ENCODE peak calls at places on chromosomes 3 and 15, in six cellular contexts. H is AG04450, V is T-helper 1 cell, K is GM20000, B is HFF-Myc, J is fibroblast of lung. Y is an unnamed sample.

GRCh38 chr3:164479978-164480377 is 598.3 kb downstream of the SI start:
- DNase-seq in H (no peak), K (no peak), J (no peak), B (no peak), V (no peak), Y (no peak)

GRCh38 chr3:127374626-127375010 is 86.8 kb upstream of the PRR20G start:
- DNase-seq in K (no peak), J (no peak), B (no peak), V (no peak), H (no peak), Y (no peak)

GRCh38 chr3:69212411-69213160 is 90.2 kb upstream of the LMOD3 start:
- DNase-seq in J (peak; percentile 87), K (peak; percentile 7), H (no peak), B (peak; percentile 19), V (no peak), Y (peak; percentile 20)

GRCh38 chr15:57237282-57237642 is 139.0 kb upstream of the CGNL1 start:
- DNase-seq in J (no peak), V (no peak), B (no peak), H (no peak), K (no peak), Y (no peak)

GRCh38 chr15:29682361-29682760 is 139.9 kb downstream of the TJP1 start:
- DNase-seq in V (no peak), B (no peak), K (no peak), H (no peak), J (no peak), Y (no peak)

GRCh38 chr3:20141306-20141705 is 44.7 kb downstream of the SGO1 start:
- DNase-seq in B (no peak), K (no peak), J (no peak), H (no peak), V (no peak), Y (no peak)

GRCh38 chr3:113804701-113805100 is 33.9 kb upstream of the GRAMD1C start:
- DNase-seq in V (no peak), B (no peak), J (no peak), H (no peak), K (no peak), Y (no peak)

GRCh38 chr3:11244131-11244677 is 28.0 kb upstream of the ATG7 start:
- DNase-seq in H (no peak), V (no peak), B (no peak), K (no peak), J (peak; percentile 36), Y (no peak)

GRCh38 chr3:8962226-8962861 is 928 bp downstream of the RAD18 start:
- DNase-seq in B (no peak), J (peak; percentile 24), V (no peak), H (no peak), K (no peak), Y (no peak)

GRCh38 chr3:11820540-11821041 is 26.1 kb downstream of the TAMM41 start:
- DNase-seq in B (peak; percentile 72), J (peak; percentile 53), H (no peak), V (no peak), K (peak; percentile 22), Y (peak; percentile 42)

GRCh38 chr3:45496550-45496949 is 98.0 kb upstream of the LIMD1 start:
- DNase-seq in J (no peak), K (no peak), H (no peak), B (no peak), V (no peak), Y (no peak)

GRCh38 chr3:133410191-133410892 is 10.5 kb downstream of the BFSP2 start:
- DNase-seq in B (no peak), V (no peak), J (no peak), K (no peak), H (no peak), Y (no peak)

GRCh38 chr3:60636846-60637245 is 614.4 kb downstream of the FHIT start:
- DNase-seq in K (no peak), B (no peak), J (peak; percentile 70), V (no peak), H (no peak), Y (no peak)

GRCh38 chr15:86066174-86066829 is 13.4 kb upstream of the AGBL1 start:
- DNase-seq in B (no peak), V (no peak), J (no peak), K (no peak), H (no peak), Y (no peak)

GRCh38 chr3:139597947-139598346 is 58.4 kb upstream of the RBP1 start:
- DNase-seq in K (no peak), V (no peak), H (no peak), B (no peak), J (no peak), Y (no peak)

GRCh38 chr15:35181538-35181937 is 96.4 kb upstream of the NANOGP8 start:
- DNase-seq in J (peak; percentile 54), V (no peak), H (no peak), B (no peak), K (peak; percentile 2), Y (peak; percentile 3)

GRCh38 chr3:25403890-25404460 is 24.1 kb upstream of the RARB start:
- DNase-seq in V (no peak), K (no peak), H (no peak), J (no peak), B (no peak), Y (no peak)

GRCh38 chr3:98680723-98681122 is 82.4 kb upstream of the ST3GAL6 start:
- DNase-seq in J (peak; percentile 55), B (no peak), H (no peak), V (no peak), K (no peak), Y (no peak)

GRCh38 chr15:94631608-94632007 is 400.2 kb downstream of the MCTP2 start:
- DNase-seq in V (no peak), H (no peak), B (no peak), K (no peak), J (no peak), Y (no peak)

GRCh38 chr3:50132421-50133282 is 22.5 kb upstream of the SEMA3F start:
- DNase-seq in V (no peak), K (no peak), J (no peak), B (no peak), H (no peak), Y (no peak)

GRCh38 chr3:171526146-171526545 is 65.9 kb upstream of the TNIK start:
- DNase-seq in J (peak; percentile 69), H (no peak), V (no peak), B (no peak), K (no peak), Y (no peak)

GRCh38 chr3:102181202-102181920 is 253.5 kb upstream of the ZPLD1 start:
- DNase-seq in B (no peak), J (peak; percentile 86), V (no peak), H (peak; percentile 59), K (no peak), Y (no peak)

Y was measured in GM13977.